ENCODE peak calls at places on chromosome 4, in nine cellular contexts. One of them, this sample, is unnamed.

GRCh38 chr4:5707366-5708133 is 809 bp downstream of the EVC2 start:
- DNase-seq in A549: no peak
- DNase-seq in HepG2: no peak
- DNase-seq in transverse colon: no peak
- DNase-seq in H1: no peak
- DNase-seq in tibial nerve: no peak
- DNase-seq in stomach: no peak
- DNase-seq in upper lobe of left lung: peak
- DNase-seq in suprapubic skin: no peak
- DNase-seq in this sample: peak

GRCh38 chr4:98421106-98421505 is 159.9 kb downstream of the RAP1GDS1 start:
- DNase-seq in H1: no peak
- DNase-seq in A549: no peak
- DNase-seq in suprapubic skin: no peak
- DNase-seq in upper lobe of left lung: no peak
- DNase-seq in transverse colon: no peak
- DNase-seq in tibial nerve: no peak
- DNase-seq in stomach: no peak
- DNase-seq in HepG2: no peak
- DNase-seq in this sample: no peak

GRCh38 chr4:43757147-43757546 is 691.5 kb downstream of the KCTD8 start:
- DNase-seq in H1: no peak
- DNase-seq in transverse colon: no peak
- DNase-seq in suprapubic skin: no peak
- DNase-seq in stomach: peak
- DNase-seq in tibial nerve: no peak
- DNase-seq in upper lobe of left lung: no peak
- DNase-seq in HepG2: no peak
- DNase-seq in A549: no peak
- DNase-seq in this sample: no peak

GRCh38 chr4:106286611-106287010 is 29.4 kb downstream of the TBCK start:
- DNase-seq in suprapubic skin: no peak
- DNase-seq in tibial nerve: no peak
- DNase-seq in A549: no peak
- DNase-seq in transverse colon: no peak
- DNase-seq in H1: no peak
- DNase-seq in HepG2: no peak
- DNase-seq in stomach: no peak
- DNase-seq in upper lobe of left lung: no peak
- DNase-seq in this sample: no peak

GRCh38 chr4:169620846-169621228 is 459 bp downstream of the CLCN3 start:
- DNase-seq in H1: no peak
- DNase-seq in HepG2: peak
- DNase-seq in stomach: no peak
- DNase-seq in transverse colon: peak
- DNase-seq in suprapubic skin: no peak
- DNase-seq in upper lobe of left lung: peak
- DNase-seq in A549: peak
- DNase-seq in tibial nerve: no peak
- DNase-seq in this sample: peak

GRCh38 chr4:8393593-8394038 is 46.9 kb downstream of the ACOX3 start:
- DNase-seq in tibial nerve: peak
- DNase-seq in suprapubic skin: no peak
- DNase-seq in stomach: no peak
- DNase-seq in A549: peak
- DNase-seq in HepG2: no peak
- DNase-seq in upper lobe of left lung: no peak
- DNase-seq in H1: no peak
- DNase-seq in transverse colon: peak
- DNase-seq in this sample: peak

GRCh38 chr4:92529510-92529909 is 225.7 kb downstream of the GRID2 start:
- DNase-seq in HepG2: no peak
- DNase-seq in transverse colon: no peak
- DNase-seq in suprapubic skin: no peak
- DNase-seq in tibial nerve: no peak
- DNase-seq in H1: no peak
- DNase-seq in A549: no peak
- DNase-seq in upper lobe of left lung: no peak
- DNase-seq in stomach: no peak
- DNase-seq in this sample: no peak

GRCh38 chr4:2930821-2931764 is 32.1 kb downstream of the NOP14 start:
- DNase-seq in H1: peak
- DNase-seq in stomach: peak
- DNase-seq in tibial nerve: no peak
- DNase-seq in upper lobe of left lung: peak
- DNase-seq in HepG2: no peak
- DNase-seq in suprapubic skin: peak
- DNase-seq in A549: no peak
- DNase-seq in transverse colon: peak
- DNase-seq in this sample: peak

GRCh38 chr4:164251257-164251656 is 502.7 kb upstream of the SMIM31 start:
- DNase-seq in stomach: no peak
- DNase-seq in tibial nerve: no peak
- DNase-seq in upper lobe of left lung: no peak
- DNase-seq in suprapubic skin: no peak
- DNase-seq in A549: no peak
- DNase-seq in HepG2: no peak
- DNase-seq in transverse colon: no peak
- DNase-seq in H1: no peak
- DNase-seq in this sample: no peak

GRCh38 chr4:156346959-156347385 is 393.3 kb upstream of the CTSO start:
- DNase-seq in A549: no peak
- DNase-seq in tibial nerve: no peak
- DNase-seq in upper lobe of left lung: no peak
- DNase-seq in HepG2: no peak
- DNase-seq in transverse colon: no peak
- DNase-seq in suprapubic skin: no peak
- DNase-seq in H1: no peak
- DNase-seq in stomach: no peak
- DNase-seq in this sample: no peak

GRCh38 chr4:1080961-1081688 is 32.2 kb downstream of the RNF212 start:
- DNase-seq in tibial nerve: no peak
- DNase-seq in A549: peak
- DNase-seq in suprapubic skin: no peak
- DNase-seq in stomach: no peak
- DNase-seq in H1: no peak
- DNase-seq in transverse colon: no peak
- DNase-seq in HepG2: no peak
- DNase-seq in upper lobe of left lung: no peak
- DNase-seq in this sample: no peak

GRCh38 chr4:30989508-30989907 is 269.3 kb downstream of the PCDH7 start:
- DNase-seq in HepG2: no peak
- DNase-seq in A549: no peak
- DNase-seq in tibial nerve: no peak
- DNase-seq in suprapubic skin: no peak
- DNase-seq in upper lobe of left lung: no peak
- DNase-seq in stomach: no peak
- DNase-seq in H1: no peak
- DNase-seq in transverse colon: no peak
- DNase-seq in this sample: no peak

DNA sequence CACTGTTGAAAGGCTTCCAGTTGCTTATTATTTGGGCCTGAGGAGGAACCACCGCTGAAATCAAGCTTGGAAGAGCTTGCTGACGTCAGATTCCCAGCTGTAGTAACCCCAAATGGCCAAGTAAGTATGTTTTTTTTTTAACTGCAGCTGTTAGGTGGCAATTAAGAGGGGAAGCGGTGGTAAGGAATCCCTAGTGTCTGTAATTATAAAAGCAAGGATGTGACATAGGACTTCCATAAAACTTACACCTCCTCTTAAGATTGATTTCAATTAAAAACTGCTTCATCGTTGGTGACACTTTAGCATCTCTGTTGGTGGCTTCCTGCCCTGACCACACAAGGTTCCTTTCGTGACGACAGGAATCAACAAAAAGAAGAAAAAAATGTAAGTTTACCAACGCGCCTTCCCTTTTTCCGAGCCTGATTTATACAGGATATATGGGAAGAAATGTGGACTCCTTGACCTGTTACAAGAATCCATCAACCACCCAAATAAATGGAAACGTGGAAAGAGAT is 908 bp downstream of the RELL1 start:
- DNase-seq in A549: peak
- DNase-seq in tibial nerve: no peak
- DNase-seq in upper lobe of left lung: no peak
- DNase-seq in suprapubic skin: no peak
- DNase-seq in H1: no peak
- DNase-seq in transverse colon: peak
- DNase-seq in stomach: no peak
- DNase-seq in HepG2: no peak
- DNase-seq in this sample: peak
- TF ChIP-seq EP300 in A549: no peak
- TF ChIP-seq EP300 in tibial nerve: peak
- TF ChIP-seq EP300 in upper lobe of left lung: no peak
- TF ChIP-seq EP300 in suprapubic skin: no peak
- TF ChIP-seq EP300 in H1: no peak
- TF ChIP-seq EP300 in transverse colon: no peak
- TF ChIP-seq EP300 in stomach: no peak
- TF ChIP-seq EP300 in HepG2: no peak
- TF ChIP-seq EP300 in this sample: no peak

DNA sequence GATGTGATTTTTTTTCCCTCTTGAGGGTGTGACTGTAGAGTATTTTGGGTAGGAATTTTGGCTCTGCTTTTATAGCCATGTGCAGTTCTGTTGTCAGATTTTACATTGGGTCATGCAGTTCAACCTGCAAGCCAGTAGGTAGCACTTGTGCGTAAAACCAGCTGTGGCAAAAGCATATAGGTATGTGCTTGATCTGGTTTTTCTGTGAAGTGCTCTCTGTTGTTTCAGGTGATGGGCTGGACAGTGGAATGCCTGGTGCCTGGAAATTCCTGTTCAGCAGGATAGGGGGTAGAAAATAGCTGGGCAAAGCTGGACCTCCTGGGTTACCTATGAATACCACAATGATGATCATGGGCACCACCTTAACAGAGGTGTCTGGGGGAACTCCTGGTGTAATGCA is 584.2 kb upstream of the PCDH10 start:
- DNase-seq in tibial nerve: no peak
- DNase-seq in HepG2: peak
- DNase-seq in A549: no peak
- DNase-seq in transverse colon: no peak
- DNase-seq in stomach: no peak
- DNase-seq in H1: no peak
- DNase-seq in upper lobe of left lung: no peak
- DNase-seq in suprapubic skin: no peak
- DNase-seq in this sample: no peak
- TF ChIP-seq EP300 in tibial nerve: no peak
- TF ChIP-seq EP300 in HepG2: no peak
- TF ChIP-seq EP300 in A549: no peak
- TF ChIP-seq EP300 in transverse colon: no peak
- TF ChIP-seq EP300 in stomach: no peak
- TF ChIP-seq EP300 in H1: no peak
- TF ChIP-seq EP300 in upper lobe of left lung: no peak
- TF ChIP-seq EP300 in suprapubic skin: no peak
- TF ChIP-seq EP300 in this sample: no peak

GRCh38 chr4:148412460-148412859 is 29.8 kb downstream of the NR3C2 start:
- DNase-seq in H1: no peak
- DNase-seq in stomach: no peak
- DNase-seq in transverse colon: no peak
- DNase-seq in HepG2: no peak
- DNase-seq in tibial nerve: no peak
- DNase-seq in A549: no peak
- DNase-seq in suprapubic skin: no peak
- DNase-seq in upper lobe of left lung: no peak
- DNase-seq in this sample: no peak

DNA sequence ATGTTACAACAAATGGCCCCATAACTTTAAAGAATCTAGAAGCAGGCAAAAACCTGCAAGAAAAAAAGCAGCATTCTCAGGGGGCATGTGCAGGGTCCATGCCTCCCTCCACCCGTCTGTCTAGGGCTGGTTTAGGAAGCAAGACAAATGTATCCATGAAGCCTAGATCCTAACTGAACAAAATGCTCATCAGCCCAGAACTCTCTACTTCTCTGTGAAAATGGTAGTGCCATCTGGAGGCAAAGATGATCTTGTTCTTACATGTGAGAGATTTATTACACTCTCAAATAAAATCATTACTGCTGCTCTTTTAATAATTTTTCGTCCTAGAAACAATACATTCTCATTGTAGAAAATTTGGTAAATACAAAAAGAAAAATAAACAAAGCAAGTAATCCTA is 26.7 kb downstream of the NR3C2 start:
- DNase-seq in suprapubic skin: no peak
- DNase-seq in tibial nerve: no peak
- DNase-seq in upper lobe of left lung: no peak
- DNase-seq in HepG2: no peak
- DNase-seq in transverse colon: no peak
- DNase-seq in stomach: no peak
- DNase-seq in H1: no peak
- DNase-seq in A549: no peak
- DNase-seq in this sample: no peak
- TF ChIP-seq EP300 in suprapubic skin: no peak
- TF ChIP-seq EP300 in tibial nerve: no peak
- TF ChIP-seq EP300 in upper lobe of left lung: no peak
- TF ChIP-seq EP300 in HepG2: no peak
- TF ChIP-seq EP300 in transverse colon: no peak
- TF ChIP-seq EP300 in stomach: no peak
- TF ChIP-seq EP300 in H1: no peak
- TF ChIP-seq EP300 in A549: no peak
- TF ChIP-seq EP300 in this sample: no peak

GRCh38 chr4:21454196-21454595 is 494.4 kb downstream of the KCNIP4 start:
- DNase-seq in transverse colon: no peak
- DNase-seq in A549: no peak
- DNase-seq in upper lobe of left lung: no peak
- DNase-seq in tibial nerve: no peak
- DNase-seq in HepG2: no peak
- DNase-seq in stomach: no peak
- DNase-seq in suprapubic skin: no peak
- DNase-seq in H1: no peak
- DNase-seq in this sample: no peak

GRCh38 chr4:21450331-21450730 is 498.2 kb downstream of the KCNIP4 start:
- DNase-seq in stomach: no peak
- DNase-seq in H1: no peak
- DNase-seq in transverse colon: no peak
- DNase-seq in HepG2: no peak
- DNase-seq in A549: no peak
- DNase-seq in tibial nerve: no peak
- DNase-seq in upper lobe of left lung: no peak
- DNase-seq in suprapubic skin: no peak
- DNase-seq in this sample: no peak

GRCh38 chr4:21454831-21455230 is 493.7 kb downstream of the KCNIP4 start:
- DNase-seq in stomach: no peak
- DNase-seq in tibial nerve: no peak
- DNase-seq in upper lobe of left lung: no peak
- DNase-seq in transverse colon: no peak
- DNase-seq in H1: no peak
- DNase-seq in HepG2: no peak
- DNase-seq in A549: no peak
- DNase-seq in suprapubic skin: no peak
- DNase-seq in this sample: no peak

GRCh38 chr4:21451032-21451431 is 497.5 kb downstream of the KCNIP4 start:
- DNase-seq in transverse colon: no peak
- DNase-seq in tibial nerve: no peak
- DNase-seq in suprapubic skin: no peak
- DNase-seq in H1: no peak
- DNase-seq in A549: no peak
- DNase-seq in upper lobe of left lung: no peak
- DNase-seq in stomach: no peak
- DNase-seq in HepG2: no peak
- DNase-seq in this sample: no peak

DNA sequence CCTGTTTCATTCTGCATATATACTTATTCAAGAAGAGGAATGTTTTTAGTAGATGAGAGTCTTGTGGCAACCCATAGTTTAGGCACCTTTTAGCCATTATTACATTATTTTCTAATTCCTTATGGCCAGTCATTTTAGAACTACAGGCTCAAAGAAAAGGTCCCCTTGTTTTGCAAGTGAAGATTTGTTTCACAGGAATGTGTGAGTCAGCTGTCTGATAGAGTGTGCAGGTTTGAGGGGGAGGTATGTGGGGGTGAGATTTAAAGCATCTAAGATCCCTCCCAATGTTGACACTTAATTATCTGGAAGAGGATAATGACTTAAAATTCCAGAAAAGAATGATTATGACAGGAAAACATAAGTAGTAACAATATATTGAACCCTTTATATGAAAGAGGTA is 495.6 kb downstream of the KCNIP4 start:
- DNase-seq in suprapubic skin: no peak
- DNase-seq in tibial nerve: no peak
- DNase-seq in stomach: no peak
- DNase-seq in transverse colon: no peak
- DNase-seq in H1: no peak
- DNase-seq in HepG2: no peak
- DNase-seq in A549: no peak
- DNase-seq in upper lobe of left lung: no peak
- DNase-seq in this sample: no peak
- TF ChIP-seq EP300 in suprapubic skin: no peak
- TF ChIP-seq EP300 in tibial nerve: no peak
- TF ChIP-seq EP300 in stomach: no peak
- TF ChIP-seq EP300 in transverse colon: no peak
- TF ChIP-seq EP300 in H1: no peak
- TF ChIP-seq EP300 in HepG2: no peak
- TF ChIP-seq EP300 in A549: no peak
- TF ChIP-seq EP300 in upper lobe of left lung: no peak
- TF ChIP-seq EP300 in this sample: no peak